ENCODE peak calls at places on chromosomes 2 and 18, in five cellular contexts. One of them, this sample, is unnamed.

GRCh38 chr2:216478151-216478550 is 20.5 kb upstream of the RPL37A start:
- DNase-seq in stomach: no peak
- DNase-seq in GM12892: no peak
- DNase-seq in body of pancreas: no peak
- DNase-seq in adrenal gland: no peak
- DNase-seq in this sample: no peak

GRCh38 chr2:62194558-62195420 is 1.1 kb upstream of the B3GNT2 start:
- DNase-seq in stomach: no peak
- DNase-seq in GM12892: no peak
- DNase-seq in body of pancreas: no peak
- DNase-seq in adrenal gland: peak
- DNase-seq in this sample: no peak

GRCh38 chr2:30136729-30137444 is 9.9 kb upstream of the YPEL5 start:
- DNase-seq in stomach: no peak
- DNase-seq in GM12892: no peak
- DNase-seq in body of pancreas: no peak
- DNase-seq in adrenal gland: peak
- DNase-seq in this sample: no peak

GRCh38 chr2:120863173-120863545 is 127.5 kb downstream of the GLI2 start:
- DNase-seq in stomach: peak
- DNase-seq in GM12892: no peak
- DNase-seq in body of pancreas: no peak
- DNase-seq in adrenal gland: no peak
- DNase-seq in this sample: no peak

GRCh38 chr2:207593277-207593676 is 31.9 kb downstream of the METTL21A start:
- DNase-seq in stomach: no peak
- DNase-seq in GM12892: no peak
- DNase-seq in body of pancreas: no peak
- DNase-seq in adrenal gland: no peak
- DNase-seq in this sample: no peak

GRCh38 chr18:26635466-26635865 is 87.1 kb upstream of the KCTD1 start:
- DNase-seq in stomach: no peak
- DNase-seq in GM12892: no peak
- DNase-seq in body of pancreas: no peak
- DNase-seq in adrenal gland: no peak
- DNase-seq in this sample: no peak

GRCh38 chr18:59612461-59612860 is 84.8 kb downstream of the CCBE1 start:
- DNase-seq in stomach: no peak
- DNase-seq in GM12892: no peak
- DNase-seq in body of pancreas: no peak
- DNase-seq in adrenal gland: peak
- DNase-seq in this sample: no peak

GRCh38 chr2:128347701-128348504 is 29.2 kb upstream of the HS6ST1 start:
- DNase-seq in stomach: peak
- DNase-seq in GM12892: no peak
- DNase-seq in body of pancreas: peak
- DNase-seq in adrenal gland: peak
- DNase-seq in this sample: no peak

GRCh38 chr2:44925561-44926087 is 15.9 kb upstream of the SIX3 start:
- DNase-seq in stomach: no peak
- DNase-seq in GM12892: no peak
- DNase-seq in body of pancreas: no peak
- DNase-seq in adrenal gland: no peak
- DNase-seq in this sample: no peak

GRCh38 chr2:5991305-5991968 is 299.3 kb downstream of the SOX11 start:
- DNase-seq in stomach: no peak
- DNase-seq in GM12892: no peak
- DNase-seq in body of pancreas: peak
- DNase-seq in adrenal gland: no peak
- DNase-seq in this sample: no peak

GRCh38 chr18:9449987-9450386 is 25.3 kb upstream of the RALBP1 start:
- DNase-seq in stomach: no peak
- DNase-seq in GM12892: no peak
- DNase-seq in body of pancreas: no peak
- DNase-seq in adrenal gland: no peak
- DNase-seq in this sample: no peak

GRCh38 chr2:38448692-38449405 is 71.8 kb upstream of the ATL2 start:
- DNase-seq in stomach: no peak
- DNase-seq in GM12892: no peak
- DNase-seq in body of pancreas: no peak
- DNase-seq in adrenal gland: no peak
- DNase-seq in this sample: no peak

GRCh38 chr2:637406-637776 is 39.8 kb downstream of the TMEM18 start:
- DNase-seq in stomach: no peak
- DNase-seq in GM12892: no peak
- DNase-seq in body of pancreas: no peak
- DNase-seq in adrenal gland: peak
- DNase-seq in this sample: no peak

GRCh38 chr2:46299365-46300263 is 2.4 kb downstream of the EPAS1 start:
- DNase-seq in stomach: peak
- DNase-seq in GM12892: no peak
- DNase-seq in body of pancreas: peak
- DNase-seq in adrenal gland: peak
- DNase-seq in this sample: peak

GRCh38 chr18:79516441-79516931 is 120.8 kb downstream of the NFATC1 start:
- DNase-seq in stomach: no peak
- DNase-seq in GM12892: no peak
- DNase-seq in body of pancreas: no peak
- DNase-seq in adrenal gland: peak
- DNase-seq in this sample: no peak

GRCh38 chr18:23593720-23594119 is 7.4 kb upstream of the NPC1 start:
- DNase-seq in stomach: no peak
- DNase-seq in GM12892: no peak
- DNase-seq in body of pancreas: no peak
- DNase-seq in adrenal gland: no peak
- DNase-seq in this sample: no peak

GRCh38 chr18:59208602-59209001 is 11.4 kb upstream of the GRP start:
- DNase-seq in stomach: no peak
- DNase-seq in GM12892: no peak
- DNase-seq in body of pancreas: no peak
- DNase-seq in adrenal gland: no peak
- DNase-seq in this sample: no peak

GRCh38 chr2:96870631-96871255 is 863 bp upstream of the SEMA4C start:
- DNase-seq in stomach: peak
- DNase-seq in GM12892: no peak
- DNase-seq in body of pancreas: peak
- DNase-seq in adrenal gland: peak
- DNase-seq in this sample: peak

GRCh38 chr18:54828290-54828871 is at the start of gene RAB27B:
- DNase-seq in stomach: peak
- DNase-seq in GM12892: no peak
- DNase-seq in body of pancreas: peak
- DNase-seq in adrenal gland: peak
- DNase-seq in this sample: peak
- TF ChIP-seq POLR2A in stomach: peak
- TF ChIP-seq POLR2A in GM12892: no peak
- TF ChIP-seq POLR2A in body of pancreas: peak
- TF ChIP-seq POLR2A in adrenal gland: no peak
- TF ChIP-seq POLR2A in this sample: peak

GRCh38 chr18:57856707-57857280 is 53.7 kb upstream of the ATP8B1 start:
- DNase-seq in stomach: no peak
- DNase-seq in GM12892: no peak
- DNase-seq in body of pancreas: no peak
- DNase-seq in adrenal gland: no peak
- DNase-seq in this sample: no peak
- TF ChIP-seq POLR2A in stomach: no peak
- TF ChIP-seq POLR2A in GM12892: no peak
- TF ChIP-seq POLR2A in body of pancreas: no peak
- TF ChIP-seq POLR2A in adrenal gland: no peak
- TF ChIP-seq POLR2A in this sample: no peak

GRCh38 chr2:218286570-218287459 is 5.5 kb downstream of the TMBIM1 start:
- DNase-seq in stomach: peak
- DNase-seq in GM12892: peak
- DNase-seq in body of pancreas: peak
- DNase-seq in adrenal gland: peak
- DNase-seq in this sample: peak
- TF ChIP-seq POLR2A in stomach: no peak
- TF ChIP-seq POLR2A in GM12892: no peak
- TF ChIP-seq POLR2A in body of pancreas: peak
- TF ChIP-seq POLR2A in adrenal gland: peak
- TF ChIP-seq POLR2A in this sample: peak

DNA sequence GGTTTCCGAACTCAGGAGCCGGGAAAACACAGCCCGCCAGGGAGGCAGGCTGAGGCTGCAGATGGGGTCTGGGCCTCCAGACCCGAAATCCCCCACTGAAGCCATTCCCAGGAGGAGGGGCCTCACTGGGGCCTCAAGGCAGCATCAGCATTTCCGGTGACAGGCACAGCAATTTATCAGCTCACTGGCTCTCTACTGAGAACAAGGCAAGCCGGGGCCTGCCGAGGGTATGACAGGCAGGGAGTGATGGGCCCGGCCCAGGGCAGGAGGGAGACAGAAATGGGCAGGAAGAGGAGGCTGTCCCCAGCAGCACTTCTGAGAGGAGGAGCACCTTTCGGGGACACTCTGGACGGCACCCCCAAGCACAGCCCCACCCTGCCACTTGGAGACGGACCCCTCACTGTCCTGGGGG is 12.5 kb downstream of the SDC1 start:
- DNase-seq in stomach: no peak
- DNase-seq in GM12892: peak
- DNase-seq in body of pancreas: no peak
- DNase-seq in adrenal gland: peak
- DNase-seq in this sample: no peak
- TF ChIP-seq POLR2A in stomach: no peak
- TF ChIP-seq POLR2A in GM12892: peak
- TF ChIP-seq POLR2A in body of pancreas: no peak
- TF ChIP-seq POLR2A in adrenal gland: no peak
- TF ChIP-seq POLR2A in this sample: no peak

GRCh38 chr2:28391564-28392296 is 928 bp upstream of the FOSL2 start:
- DNase-seq in stomach: peak
- DNase-seq in GM12892: peak
- DNase-seq in body of pancreas: peak
- DNase-seq in adrenal gland: peak
- DNase-seq in this sample: peak
- TF ChIP-seq POLR2A in stomach: peak
- TF ChIP-seq POLR2A in GM12892: no peak
- TF ChIP-seq POLR2A in body of pancreas: no peak
- TF ChIP-seq POLR2A in adrenal gland: peak
- TF ChIP-seq POLR2A in this sample: peak

GRCh38 chr2:112029164-112029563 is 25.9 kb upstream of the TMEM87B start:
- DNase-seq in stomach: no peak
- DNase-seq in GM12892: no peak
- DNase-seq in body of pancreas: no peak
- DNase-seq in adrenal gland: no peak
- DNase-seq in this sample: no peak

GRCh38 chr2:112027767-112028166 is 27.3 kb upstream of the TMEM87B start:
- DNase-seq in stomach: no peak
- DNase-seq in GM12892: no peak
- DNase-seq in body of pancreas: no peak
- DNase-seq in adrenal gland: no peak
- DNase-seq in this sample: no peak

GRCh38 chr2:112024246-112024645 is 30.8 kb upstream of the TMEM87B start:
- DNase-seq in stomach: no peak
- DNase-seq in GM12892: no peak
- DNase-seq in body of pancreas: no peak
- DNase-seq in adrenal gland: no peak
- DNase-seq in this sample: no peak

GRCh38 chr2:112024896-112025491 is 30.1 kb upstream of the TMEM87B start:
- DNase-seq in stomach: no peak
- DNase-seq in GM12892: no peak
- DNase-seq in body of pancreas: no peak
- DNase-seq in adrenal gland: no peak
- DNase-seq in this sample: no peak

GRCh38 chr2:112026509-112026908 is 28.6 kb upstream of the TMEM87B start:
- DNase-seq in stomach: no peak
- DNase-seq in GM12892: no peak
- DNase-seq in body of pancreas: peak
- DNase-seq in adrenal gland: peak
- DNase-seq in this sample: peak
- TF ChIP-seq POLR2A in stomach: no peak
- TF ChIP-seq POLR2A in GM12892: no peak
- TF ChIP-seq POLR2A in body of pancreas: no peak
- TF ChIP-seq POLR2A in adrenal gland: no peak
- TF ChIP-seq POLR2A in this sample: no peak

This sample was measured in erythroblast.